ENCODE peak calls at places on chromosomes 3 and 15, in five cellular contexts. O is uterus, K is A549, A is heart left ventricle, C is right lobe of liver. W is an unnamed sample.

GRCh38 chr15:42079401-42079908 is 14.9 kb downstream of the PLA2G4D start:
- DNase-seq in O (no peak), K (no peak), A (no peak), C (no peak), W (peak)

GRCh38 chr3:108097326-108098035 is 6.7 kb upstream of the CD47 start:
- DNase-seq in K (no peak), A (no peak), O (no peak), C (no peak), W (no peak)

GRCh38 chr3:86104154-86104553 is 886.8 kb downstream of the VGLL3 start:
- DNase-seq in O (no peak), K (no peak), C (no peak), A (no peak), W (no peak)

GRCh38 chr3:126402178-126402577 is 7.5 kb downstream of the CFAP100 start:
- DNase-seq in A (no peak), K (no peak), O (no peak), C (no peak), W (no peak)

GRCh38 chr3:156602424-156602823 is 47.5 kb upstream of the SSR3 start:
- DNase-seq in K (no peak), A (no peak), C (no peak), O (no peak), W (no peak)

GRCh38 chr3:114213262-114213668 is 24.1 kb downstream of the ZNF80 start:
- DNase-seq in O (no peak), C (no peak), A (no peak), K (no peak), W (no peak)

GRCh38 chr3:178561239-178561638 is 25.0 kb downstream of the KCNMB2 start:
- DNase-seq in C (no peak), A (no peak), K (no peak), O (peak), W (no peak)

GRCh38 chr3:41198046-41198445 is 1.3 kb upstream of the CTNNB1 start:
- DNase-seq in A (no peak), K (no peak), O (no peak), C (no peak), W (no peak)

GRCh38 chr15:93288718-93289117 is 199.7 kb upstream of the RGMA start:
- DNase-seq in C (no peak), A (no peak), O (no peak), K (no peak), W (no peak)

GRCh38 chr15:53713218-53713617 is 46.2 kb downstream of the WDR72 start:
- DNase-seq in O (no peak), A (no peak), C (no peak), K (no peak), W (no peak)

GRCh38 chr3:143653493-143653892 is 194.8 kb downstream of the SLC9A9 start:
- DNase-seq in C (peak), O (no peak), A (no peak), K (no peak), W (no peak)

DNA sequence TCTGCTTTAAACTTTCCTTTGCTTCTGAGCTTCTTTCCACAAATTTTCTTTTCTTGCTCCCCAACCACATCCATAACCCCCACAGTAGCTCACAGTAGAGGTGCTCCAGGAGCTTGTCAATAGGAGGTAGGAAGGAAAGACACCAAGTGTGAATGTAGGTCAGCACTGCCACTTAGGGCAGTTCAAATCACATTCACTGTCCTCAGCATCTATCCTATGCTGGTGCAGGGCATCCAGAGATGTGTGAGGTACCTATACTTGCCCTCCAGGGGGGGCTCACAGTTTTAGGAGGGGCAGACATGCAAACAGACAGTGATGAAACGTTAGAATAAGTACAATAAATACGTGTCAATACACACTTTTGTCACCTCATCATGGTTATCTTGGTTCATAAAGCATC is 1.5 kb upstream of the SPSB4 start:
- DNase-seq in K (peak), A (no peak), O (no peak), C (no peak), W (no peak)
- TF ChIP-seq CTCF in K (no peak), A (peak), O (no peak), C (no peak), W (no peak)

DNA sequence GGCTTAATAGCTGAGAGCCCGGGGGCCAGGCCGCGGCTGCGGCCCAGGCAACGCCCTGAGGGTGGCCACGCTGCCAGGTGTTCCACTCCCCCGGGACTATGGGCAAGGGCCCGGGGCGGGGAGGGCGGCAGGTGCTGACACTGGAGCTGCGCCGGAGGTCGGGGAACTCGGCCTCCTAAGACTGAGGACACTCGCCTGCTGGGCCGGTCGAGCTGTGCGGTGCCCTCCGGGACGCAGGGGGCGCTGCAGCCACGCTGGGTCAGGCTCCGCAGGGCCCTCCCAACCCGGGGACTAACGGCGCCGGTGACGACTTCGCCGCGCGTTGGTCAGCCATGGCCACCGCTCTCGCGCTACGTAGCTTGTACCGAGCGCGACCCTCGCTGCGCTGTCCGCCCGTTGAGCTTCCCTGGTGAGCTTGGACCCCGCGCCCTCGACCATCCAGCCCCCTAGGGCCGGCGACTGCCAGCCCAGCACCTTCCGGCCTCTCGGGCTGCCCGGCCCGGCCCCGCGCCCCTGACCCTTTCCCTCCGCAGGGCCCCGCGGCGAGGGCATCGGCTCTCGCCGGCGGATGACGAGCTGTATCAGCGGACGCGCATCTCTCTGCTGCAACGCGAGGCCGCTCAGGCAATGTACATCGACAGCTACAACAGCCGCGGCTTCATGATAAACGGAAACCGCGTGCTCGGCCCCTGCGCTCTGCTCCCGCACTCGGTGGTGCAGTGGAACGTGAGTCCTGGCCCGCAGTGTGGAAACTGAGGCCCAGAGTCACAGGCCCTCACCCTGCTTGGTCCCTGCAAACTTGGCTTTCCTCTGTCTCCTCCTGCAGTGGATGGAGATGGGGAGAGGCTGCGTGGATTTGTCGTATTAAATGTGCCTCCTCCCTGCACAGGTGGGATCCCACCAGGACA is at the start of gene NDUFAF3:
- DNase-seq in C (peak), K (peak), A (peak), O (peak), W (peak)
- TF ChIP-seq POLR2A in C (peak), K (peak), A (peak), O (peak), W (no peak)

DNA sequence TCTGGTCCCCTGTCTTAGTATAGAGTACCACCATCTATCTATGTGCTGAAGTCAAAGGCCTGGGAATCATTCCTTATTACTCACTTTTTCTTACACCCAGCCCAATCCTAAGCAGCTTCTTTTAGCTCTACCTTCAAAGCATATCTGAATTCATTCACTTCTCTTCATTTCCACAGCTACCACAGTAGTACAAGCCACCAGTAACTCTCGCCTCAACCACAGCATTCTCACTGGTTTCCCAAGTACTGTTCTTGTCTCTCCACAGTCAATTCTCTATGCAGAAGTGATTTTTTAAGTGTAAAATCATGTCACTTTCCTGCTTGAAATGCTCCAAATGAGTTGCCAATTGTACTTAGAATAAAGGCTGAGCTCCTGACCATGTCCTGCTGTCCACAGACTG is 401.7 kb downstream of the OXSM start:
- DNase-seq in C (no peak), A (no peak), O (no peak), K (no peak), W (no peak)
- TF ChIP-seq CTCF in C (no peak), A (no peak), O (no peak), K (no peak), W (no peak)

DNA sequence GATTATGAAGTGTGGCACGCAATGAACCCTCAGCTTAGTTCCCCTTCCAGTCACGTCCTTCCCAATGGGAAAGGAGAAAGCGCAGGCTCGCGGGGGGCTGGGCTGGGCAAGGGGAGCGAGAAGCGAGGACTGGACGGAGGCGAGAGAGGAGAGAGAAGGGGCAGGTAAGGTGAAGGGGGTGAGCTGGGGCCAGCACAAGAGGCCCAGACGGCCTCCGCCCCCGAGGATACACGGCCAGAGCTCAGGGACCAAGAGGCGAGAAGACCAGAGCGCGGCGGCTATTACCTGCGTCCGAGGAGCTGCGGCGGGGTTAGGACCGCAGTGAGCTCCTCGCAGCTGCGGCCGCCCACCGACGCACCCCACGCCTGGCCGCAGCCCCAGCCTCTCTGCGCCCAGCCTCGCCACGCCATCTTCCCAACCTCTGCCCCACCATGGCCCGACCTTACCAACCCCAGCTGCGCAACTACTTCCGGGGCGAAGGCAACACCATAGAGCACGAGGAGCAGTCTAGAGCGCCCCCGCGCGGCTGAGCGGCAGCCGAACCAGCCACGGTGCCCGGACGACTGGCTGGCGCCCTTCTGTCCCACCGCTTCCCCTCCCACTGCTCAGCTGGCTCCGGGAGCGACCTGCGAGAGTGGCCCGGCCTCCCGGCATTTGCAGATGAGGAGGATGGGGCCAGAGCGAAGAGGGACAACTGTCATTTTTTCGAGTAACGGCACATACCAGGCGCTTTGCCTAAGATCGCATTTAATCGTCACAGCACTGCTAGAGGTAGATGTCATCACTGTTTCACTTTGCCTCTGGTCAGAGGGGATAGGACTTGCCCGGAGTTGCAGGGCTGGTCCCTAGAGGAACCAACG is at the start of gene PARL:
- DNase-seq in O (peak), K (peak), C (peak), A (peak), W (peak)
- TF ChIP-seq POLR2A in O (peak), K (peak), C (peak), A (peak), W (no peak)

DNA sequence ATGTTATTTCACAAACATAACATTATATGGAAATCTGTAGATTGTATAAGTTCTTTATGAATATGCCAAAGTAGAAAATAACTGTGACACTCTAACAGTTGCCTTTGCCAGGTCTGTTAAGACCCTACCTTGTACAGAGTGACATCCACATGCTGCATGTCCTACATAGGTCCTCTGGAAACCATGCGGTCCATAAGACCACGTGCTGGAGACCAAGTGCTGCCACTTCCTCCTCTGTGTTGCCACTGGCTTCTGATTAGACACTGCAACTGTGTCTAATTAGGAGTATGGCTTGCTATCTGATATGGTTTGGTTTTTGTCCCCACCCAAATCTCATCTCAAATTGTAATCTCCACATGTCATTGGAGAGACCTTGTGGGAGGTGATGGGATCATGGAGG is 855.5 kb upstream of the SEMA6D start:
- DNase-seq in C (no peak), A (no peak), K (no peak), O (no peak), W (no peak)
- TF ChIP-seq CTCF in C (no peak), A (no peak), K (no peak), O (no peak), W (no peak)

DNA sequence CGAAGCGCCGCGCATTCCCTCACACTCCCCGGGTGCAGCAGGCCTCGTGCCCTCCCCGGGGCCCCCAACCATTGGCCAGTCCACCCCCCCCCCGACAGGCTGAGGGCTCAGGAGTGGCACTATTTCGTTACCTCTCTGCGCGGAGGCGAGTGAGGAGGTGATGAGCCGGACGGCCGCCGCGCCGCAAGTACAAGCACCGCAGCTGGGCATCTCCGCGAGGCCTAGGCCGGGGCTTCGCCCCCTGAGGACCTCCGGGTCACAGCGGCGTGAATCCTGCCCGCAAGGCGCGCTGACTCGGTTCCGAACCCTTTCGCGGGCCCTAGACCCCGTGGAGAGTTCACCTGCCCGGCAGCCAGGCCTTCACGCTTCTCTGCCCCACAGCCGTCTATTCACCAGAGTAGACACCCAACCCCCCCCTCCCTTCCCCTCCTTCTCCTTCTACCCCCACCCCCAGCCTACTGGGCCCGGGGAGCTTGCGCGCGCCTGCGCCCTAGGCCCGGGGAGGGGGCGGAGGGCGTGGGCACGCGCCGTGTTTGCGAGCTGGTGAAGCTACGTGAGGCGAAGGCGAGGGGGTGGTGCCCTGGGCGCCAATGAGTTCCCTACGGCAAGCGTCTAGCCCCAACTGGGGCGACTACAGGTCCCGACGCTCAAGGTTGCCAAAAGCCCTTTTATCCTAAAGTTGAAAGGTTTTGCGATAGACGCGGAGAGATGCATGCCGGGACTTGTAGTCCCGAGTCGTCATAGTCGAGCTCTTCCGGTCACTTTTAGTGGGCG is at the start of gene CLPX:
- DNase-seq in O (peak), A (peak), K (peak), C (peak), W (peak)
- TF ChIP-seq POLR2A in O (peak), A (peak), K (peak), C (peak), W (peak)

GRCh38 chr15:84872009-84872900 is 12.2 kb upstream of the SLC28A1 start:
- DNase-seq in K (no peak), C (no peak), A (no peak), O (no peak), W (no peak)

GRCh38 chr15:84873997-84874396 is 10.5 kb upstream of the SLC28A1 start:
- DNase-seq in C (no peak), O (no peak), K (no peak), A (no peak), W (no peak)

GRCh38 chr15:84871428-84871985 is 13.0 kb upstream of the SLC28A1 start:
- DNase-seq in C (no peak), K (no peak), A (no peak), O (no peak), W (no peak)

GRCh38 chr15:84876269-84876668 is 8.2 kb upstream of the SLC28A1 start:
- DNase-seq in O (no peak), A (no peak), C (no peak), K (no peak), W (no peak)

DNA sequence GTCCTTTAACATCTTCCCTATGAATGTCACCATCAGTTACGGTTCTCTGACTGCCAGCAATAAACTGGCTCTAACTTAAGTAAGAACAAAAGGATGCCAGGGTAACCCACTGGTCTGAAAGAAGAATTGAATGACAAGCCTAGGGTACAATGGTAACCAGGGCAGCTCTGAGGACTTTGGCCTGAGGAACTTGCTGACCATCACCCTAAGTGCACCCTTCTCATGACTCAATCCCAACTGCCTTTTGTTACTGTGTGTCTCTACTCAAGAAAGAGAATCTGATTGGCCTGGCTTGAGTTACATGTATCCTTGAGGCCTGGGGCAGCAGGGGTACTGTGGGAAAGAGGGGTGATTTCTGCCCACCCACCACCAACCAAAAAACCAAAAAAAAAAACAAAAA is 9.5 kb upstream of the SLC28A1 start:
- DNase-seq in A (no peak), C (no peak), K (no peak), O (no peak), W (no peak)
- TF ChIP-seq CTCF in A (no peak), C (no peak), K (no peak), O (no peak), W (no peak)

W was measured in upper lobe of left lung.